ENCODE peak calls at places on chromosomes 4 and X, in nine cellular contexts. F is cardiac muscle cell; O is fibroblast of villous mesenchyme; L is psoas muscle; X is MCF 10A; Y is hepatocyte; C is astrocyte; M is CD8-positive, alpha-beta T cell; Q is fibroblast of mammary gland. W is an unnamed sample.

GRCh38 chrX:56248492-56248891 is 16.3 kb downstream of the KLF8 start:
- DNase-seq in Q (peak), M (peak), O (peak), C (peak), X (peak), F (peak), L (peak), Y (peak), W (peak)

GRCh38 chr4:65669008-65669971 is 999 bp downstream of the EPHA5 start:
- DNase-seq in F (peak), Q (peak), M (no peak), C (peak), X (no peak), Y (peak), L (peak), O (no peak), W (peak)

GRCh38 chr4:43990968-43991367 is 457.6 kb downstream of the KCTD8 start:
- DNase-seq in Q (no peak), X (no peak), M (no peak), F (no peak), L (no peak), C (no peak), Y (no peak), O (no peak), W (no peak)

GRCh38 chr4:53801373-53801772 is 210.1 kb upstream of the LNX1 start:
- DNase-seq in C (no peak), L (no peak), O (peak), Y (no peak), Q (no peak), F (no peak), M (no peak), X (no peak), W (no peak)

GRCh38 chr4:170089274-170089742 is 448 bp downstream of the AADAT start:
- DNase-seq in C (peak), F (peak), Q (peak), X (peak), Y (peak), L (no peak), M (no peak), O (peak), W (no peak)

GRCh38 chr4:44016582-44017421 is 431.8 kb downstream of the KCTD8 start:
- DNase-seq in M (no peak), C (peak), F (no peak), Y (no peak), X (peak), L (no peak), O (peak), Q (peak), W (no peak)

GRCh38 chr4:75726577-75726976 is 2.2 kb downstream of the USO1 start:
- DNase-seq in O (peak), M (no peak), X (no peak), Q (peak), Y (no peak), C (no peak), F (no peak), L (no peak), W (no peak)

GRCh38 chrX:139932077-139932900 is 564 bp downstream of the ATP11C start:
- DNase-seq in O (peak), Q (no peak), Y (peak), M (peak), X (peak), C (no peak), L (peak), F (peak), W (peak)

GRCh38 chrX:69262036-69262905 is 97.0 kb upstream of the PJA1 start:
- DNase-seq in M (no peak), X (peak), O (peak), C (peak), F (peak), L (no peak), Q (peak), Y (peak), W (no peak)

GRCh38 chr4:40524642-40525041 is 105.0 kb downstream of the RBM47 start:
- DNase-seq in M (no peak), Y (no peak), Q (peak), F (peak), X (no peak), L (no peak), C (peak), O (peak), W (no peak)

GRCh38 chr4:141427726-141428296 is 207.1 kb downstream of the ZNF330 start:
- DNase-seq in Q (peak), L (no peak), M (no peak), C (no peak), F (no peak), X (no peak), O (no peak), Y (no peak), W (no peak)

GRCh38 chr4:8559011-8559410 is 21.2 kb upstream of the GPR78 start:
- DNase-seq in L (peak), Q (no peak), O (no peak), C (no peak), X (no peak), Y (no peak), F (no peak), M (no peak), W (no peak)

GRCh38 chr4:145736241-145736831 is 56.4 kb downstream of the C4orf51 start:
- DNase-seq in L (peak), M (no peak), Q (peak), Y (no peak), X (peak), C (peak), F (peak), O (peak), W (no peak)

GRCh38 chr4:148557793-148558192 is 115.6 kb upstream of the NR3C2 start:
- DNase-seq in O (no peak), F (no peak), Q (no peak), Y (no peak), C (no peak), L (no peak), X (no peak), M (no peak), W (no peak)

GRCh38 chr4:7075962-7076693 is 8.3 kb upstream of the GRPEL1 start:
- DNase-seq in Q (no peak), O (no peak), F (peak), L (no peak), C (peak), X (no peak), Y (no peak), M (no peak), W (no peak)

GRCh38 chr4:114108869-114109268 is 129.4 kb upstream of the ARSJ start:
- DNase-seq in O (peak), C (peak), Q (peak), Y (no peak), M (no peak), X (peak), F (no peak), L (no peak), W (no peak)

DNA sequence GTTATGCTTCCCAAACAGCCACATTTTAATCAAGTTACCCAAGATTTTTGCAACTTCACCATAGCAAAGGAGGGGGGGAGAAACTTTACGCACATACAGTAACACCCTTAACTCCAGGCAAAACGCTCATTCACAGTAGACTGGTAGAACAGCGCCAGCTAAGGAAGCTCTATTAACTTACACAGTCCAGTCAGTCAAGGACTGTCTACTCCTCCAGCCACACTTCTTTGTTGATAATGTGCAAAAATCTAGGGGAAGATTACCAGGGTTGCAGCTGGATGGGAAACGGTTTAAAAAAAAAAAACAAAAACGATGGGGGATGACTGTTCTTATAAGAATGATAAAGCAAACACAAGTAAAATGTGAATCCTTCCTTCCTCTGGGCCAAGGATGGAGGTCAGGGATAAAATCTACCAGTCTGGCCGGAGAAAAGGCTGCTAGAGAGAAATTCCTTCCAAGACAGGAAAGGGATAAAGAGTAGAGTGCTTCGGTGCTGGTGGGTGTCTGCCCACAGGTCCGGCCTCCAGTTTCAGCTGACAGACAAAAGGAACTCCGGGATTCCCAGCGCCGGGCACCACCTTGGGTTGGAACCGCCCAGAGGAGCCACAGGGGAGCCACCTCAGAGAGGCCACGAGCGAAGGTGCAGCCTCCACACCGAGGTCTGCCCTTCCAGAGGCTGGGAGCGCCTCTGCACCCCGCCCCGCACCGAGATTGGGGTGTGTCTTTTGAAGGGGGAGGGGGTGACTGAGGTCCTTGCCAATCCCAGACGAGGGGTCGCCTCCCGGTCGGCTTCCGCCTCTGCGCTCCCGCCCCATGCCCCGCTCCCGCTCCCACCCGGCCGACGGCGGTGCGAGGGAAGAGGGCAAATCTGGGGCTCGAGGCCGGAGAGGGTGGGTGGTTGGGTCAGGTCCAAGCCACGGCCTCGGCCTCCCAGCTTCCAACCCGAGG is 789 bp downstream of the ANKRD50 start:
- DNase-seq in C (peak), Y (peak), X (peak), O (peak), F (peak), M (no peak), Q (peak), L (no peak), W (no peak)
- TF ChIP-seq CTCF in C (peak), Y (peak), X (no peak), O (peak), F (peak), M (no peak), Q (peak), L (no peak), W (no peak)

DNA sequence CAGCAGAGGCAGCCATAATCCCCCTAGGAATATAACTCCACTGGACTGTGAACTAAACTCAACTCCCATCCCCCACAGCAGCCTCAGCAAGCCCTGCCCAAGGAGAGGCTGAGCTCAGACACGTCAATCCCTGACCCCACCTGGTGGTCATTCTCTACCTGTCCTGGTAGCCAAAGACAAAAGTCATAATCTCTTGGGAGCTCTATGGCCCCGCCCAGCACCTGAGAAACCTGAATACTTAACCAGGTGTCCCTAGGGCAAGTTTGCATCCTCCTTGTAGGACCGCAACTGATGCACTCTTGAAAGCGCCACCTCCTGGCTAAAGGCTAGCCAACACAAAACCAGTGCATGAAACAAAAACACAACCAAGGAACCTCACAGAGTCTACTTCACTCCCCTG is 18.4 kb downstream of the CT47B1 start:
- DNase-seq in Q (peak), C (no peak), L (no peak), F (peak), X (peak), M (no peak), O (no peak), Y (peak), W (no peak)
- TF ChIP-seq CTCF in Q (peak), C (no peak), L (no peak), F (no peak), X (no peak), M (no peak), O (no peak), Y (no peak), W (peak)

GRCh38 chrX:50081282-50081955 is 119.4 kb downstream of the AKAP4 start:
- DNase-seq in Q (peak), X (peak), Y (peak), O (peak), C (no peak), F (peak), M (no peak), L (peak), W (no peak)
- TF ChIP-seq CTCF in Q (peak), X (peak), Y (peak), O (peak), C (peak), F (peak), M (no peak), L (peak), W (peak)

DNA sequence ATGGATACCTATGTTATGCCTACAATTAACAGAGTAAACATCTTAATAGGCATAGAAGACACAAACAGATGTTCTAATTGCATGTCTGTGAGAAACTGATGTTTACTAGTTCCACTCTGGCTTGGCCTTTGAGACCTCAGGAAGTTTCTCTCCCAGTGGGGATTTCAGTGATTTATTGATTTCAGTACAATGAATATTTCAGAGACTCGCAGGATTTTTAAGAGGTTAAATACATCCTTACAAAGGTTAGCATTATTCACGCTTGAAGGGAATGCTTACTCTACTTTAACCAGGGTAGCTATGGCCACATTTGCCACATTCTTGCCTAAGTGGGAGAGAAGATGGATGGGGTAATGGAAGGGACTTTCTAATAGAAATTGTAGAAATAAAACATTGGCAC is 480.0 kb downstream of the SPRY1 start:
- DNase-seq in F (no peak), L (no peak), O (peak), X (no peak), Y (no peak), M (no peak), C (peak), Q (peak), W (no peak)
- TF ChIP-seq CTCF in F (no peak), L (no peak), O (no peak), X (no peak), Y (no peak), M (no peak), C (no peak), Q (no peak), W (no peak)

DNA sequence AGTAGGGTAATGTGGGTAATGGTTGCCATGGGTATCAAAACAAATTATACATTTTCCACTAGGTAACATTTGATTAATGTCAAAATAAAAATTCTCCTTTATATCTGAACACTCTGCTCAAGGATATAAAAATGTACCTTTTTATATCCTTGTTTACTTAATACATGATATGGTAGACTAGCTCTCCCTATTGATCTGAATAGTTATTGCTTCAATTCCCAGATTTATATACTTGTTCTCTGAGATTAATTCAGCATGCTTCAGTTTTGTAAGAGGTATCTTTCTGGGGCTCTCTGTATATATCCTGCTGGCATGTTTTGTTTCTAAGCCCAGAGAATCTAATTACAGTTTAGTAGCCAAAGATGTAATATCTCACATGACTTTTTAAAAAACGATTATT is 169.7 kb downstream of the NPNT start:
- DNase-seq in O (no peak), M (no peak), X (no peak), L (no peak), F (no peak), Y (no peak), C (no peak), Q (no peak), W (no peak)
- TF ChIP-seq CTCF in O (no peak), M (no peak), X (no peak), L (no peak), F (no peak), Y (no peak), C (no peak), Q (no peak), W (no peak)

GRCh38 chrX:87338510-87338909 is 179.1 kb upstream of the KLHL4 start:
- DNase-seq in F (peak), X (peak), Q (peak), Y (peak), C (no peak), M (no peak), O (peak), L (no peak), W (no peak)
- TF ChIP-seq CTCF in F (peak), X (peak), Q (peak), Y (peak), C (peak), M (no peak), O (peak), L (peak), W (peak)

DNA sequence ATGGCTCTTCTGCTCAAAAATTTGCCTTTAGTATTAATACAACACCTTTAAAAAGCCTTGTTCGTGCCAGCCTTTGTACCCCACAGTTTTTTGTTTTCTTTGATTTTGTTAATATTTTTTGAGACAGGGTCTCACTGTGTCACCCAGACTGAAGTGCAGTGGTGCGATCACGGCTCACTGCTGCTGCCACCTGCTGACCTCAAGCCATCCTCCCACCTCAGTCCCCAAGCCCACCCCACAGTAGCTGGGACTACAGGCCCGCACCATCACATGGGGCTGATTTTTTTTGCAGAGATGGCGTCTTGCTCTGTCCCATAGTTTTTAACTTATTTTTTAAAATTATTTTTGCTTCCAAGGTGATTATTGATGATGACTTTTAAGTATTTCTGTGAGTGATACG is 134.0 kb downstream of the HTR2C start:
- DNase-seq in Q (no peak), C (no peak), F (no peak), L (no peak), Y (peak), M (no peak), O (no peak), X (no peak), W (peak)
- TF ChIP-seq CTCF in Q (peak), C (no peak), F (peak), L (no peak), Y (peak), M (no peak), O (peak), X (no peak), W (peak)

GRCh38 chr4:69323284-69323683 is 43.0 kb downstream of the UGT2B28 start:
- DNase-seq in O (no peak), Q (no peak), C (no peak), X (no peak), L (no peak), Y (no peak), M (no peak), F (no peak), W (no peak)
- TF ChIP-seq CTCF in O (no peak), Q (no peak), C (no peak), X (no peak), L (no peak), Y (no peak), M (no peak), F (no peak), W (no peak)

GRCh38 chrX:36683507-36683906 is 324.7 kb upstream of the FAM47C start:
- DNase-seq in Y (no peak), L (no peak), C (no peak), F (no peak), X (no peak), O (no peak), Q (no peak), M (no peak), W (no peak)

DNA sequence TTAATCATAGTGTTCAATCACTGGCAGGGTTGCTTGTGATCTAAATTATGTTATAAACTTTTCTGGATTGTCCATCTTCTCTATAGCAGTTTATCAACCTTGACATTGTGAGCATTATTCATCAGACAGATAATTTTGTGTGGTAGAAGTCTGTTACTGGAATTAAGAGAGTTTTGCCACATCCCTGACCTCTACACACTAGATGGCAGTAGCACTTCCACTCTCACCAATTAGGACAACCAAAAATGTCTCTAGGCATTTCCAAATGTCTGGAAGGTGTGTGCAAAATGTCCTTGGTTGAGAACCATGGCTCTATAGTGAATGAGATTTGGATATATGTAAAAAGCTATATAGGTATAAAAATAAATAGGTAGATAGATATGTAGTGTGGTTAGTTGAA is 324.1 kb upstream of the FAM47C start:
- DNase-seq in L (no peak), Q (no peak), C (no peak), M (no peak), O (no peak), F (no peak), Y (no peak), X (peak), W (no peak)
- TF ChIP-seq CTCF in L (no peak), Q (no peak), C (no peak), M (no peak), O (no peak), F (no peak), Y (no peak), X (no peak), W (no peak)

GRCh38 chr4:83780334-83780733 is 244.4 kb downstream of the GPAT3 start:
- DNase-seq in Q (no peak), M (no peak), C (no peak), F (no peak), L (no peak), Y (no peak), X (peak), O (no peak), W (no peak)
- TF ChIP-seq CTCF in Q (no peak), M (no peak), C (no peak), F (no peak), L (no peak), Y (no peak), X (peak), O (no peak), W (no peak)